ENCODE peak calls at places on chromosomes 13 and 19, in five cellular contexts. P is A549, H is K562, S is HepG2, D is GM12878. L is an unnamed sample. For H3K4me1, the result is how much of the 10 kb centered on the place peaks cover.

GRCh38 chr13:23375007-23375971 is 58.2 kb downstream of the SACS start:
- DNase-seq in H (peak), S (peak), D (peak), P (peak), L (peak)

GRCh38 chr19:5953034-5953589 is 24.8 kb downstream of the RANBP3 start:
- DNase-seq in H (no peak), P (no peak), S (no peak), D (no peak), L (no peak)

GRCh38 chr13:78609464-78610205 is 6.3 kb upstream of the POU4F1 start:
- DNase-seq in H (no peak), P (peak), D (no peak), S (no peak), L (peak)

GRCh38 chr19:16327911-16328823 is 3.5 kb downstream of the KLF2 start:
- DNase-seq in D (no peak), H (no peak), P (peak), S (no peak), L (no peak)

GRCh38 chr13:113964251-113964995 is 9.5 kb downstream of the C13orf46 start:
- DNase-seq in D (no peak), S (no peak), H (no peak), P (no peak), L (no peak)

GRCh38 chr13:93388701-93389100 is 162.1 kb downstream of the GPC6 start:
- DNase-seq in P (peak), S (no peak), D (no peak), H (no peak), L (no peak)

GRCh38 chr13:42803563-42804212 is 22.3 kb downstream of the FAM216B start:
- DNase-seq in H (no peak), D (no peak), S (no peak), P (no peak), L (no peak)

GRCh38 chr19:10808937-10809655 is 26.9 kb downstream of the TMED1 start:
- DNase-seq in P (peak), S (no peak), D (no peak), H (peak), L (no peak)

GRCh38 chr19:58395979-58396627 is 647 bp downstream of the RNF225 start:
- DNase-seq in P (no peak), H (peak), D (no peak), S (no peak), L (peak)

GRCh38 chr13:84896128-84896527 is 903.1 kb downstream of the SLITRK6 start:
- DNase-seq in H (peak), S (peak), P (peak), D (peak), L (peak)

GRCh38 chr13:36413161-36413560 is 19.1 kb upstream of the CCNA1 start:
- DNase-seq in H (no peak), P (no peak), S (no peak), D (no peak), L (no peak)

GRCh38 chr13:79679334-79679733 is 198.4 kb downstream of the NDFIP2 start:
- DNase-seq in D (no peak), H (peak), P (peak), S (peak), L (peak)

GRCh38 chr13:45367358-45367757 is 26.4 kb upstream of the TPT1 start:
- DNase-seq in S (peak), H (peak), D (peak), P (peak), L (peak)

GRCh38 chr19:20640545-20640944 is 20.8 kb downstream of the ZNF626 start:
- DNase-seq in H (no peak), S (no peak), D (no peak), P (no peak), L (no peak)

GRCh38 chr13:30810261-30810701 is 74.9 kb downstream of the ALOX5AP start:
- DNase-seq in P (no peak), S (no peak), H (no peak), D (no peak), L (no peak)

GRCh38 chr19:15292847-15293582 is 39.3 kb downstream of the BRD4 start:
- DNase-seq in D (no peak), P (no peak), S (no peak), H (no peak), L (no peak)

GRCh38 chr19:50870417-50871089 is 2.7 kb upstream of the KLK2 start:
- DNase-seq in P (peak), S (peak), H (peak), D (no peak), L (peak)

GRCh38 chr19:19062454-19063182 is 1.2 kb upstream of the SLC25A42 start:
- DNase-seq in P (no peak), D (no peak), S (peak), H (no peak), L (peak)

GRCh38 chr19:4441994-4442845 is 15.4 kb downstream of the UBXN6 start:
- DNase-seq in P (no peak), H (no peak), D (no peak), S (no peak), L (no peak)

GRCh38 chr19:52221831-52222375 is 32.1 kb downstream of the PPP2R1A start:
- DNase-seq in H (no peak), S (no peak), P (no peak), D (no peak), L (no peak)

GRCh38 chr19:32322541-32322940 is 22.9 kb upstream of the ZNF507 start:
- DNase-seq in S (no peak), P (peak), H (no peak), D (no peak), L (no peak)

GRCh38 chr19:58559275-58560006 is 1.0 kb upstream of the UBE2M start:
- DNase-seq in D (peak), P (peak), H (peak), S (peak), L (peak)

GRCh38 chr13:79359064-79359463 is 47.0 kb downstream of the RBM26 start:
- DNase-seq in H (no peak), P (no peak), D (no peak), S (no peak), L (no peak)

GRCh38 chr13:25018729-25019115 is 77.2 kb upstream of the PABPC3 start:
- DNase-seq in H (no peak), D (no peak), P (peak), S (no peak), L (peak)

GRCh38 chr19:40539070-40539469 is 37.6 kb upstream of the SHKBP1 start:
- DNase-seq in P (peak), D (no peak), H (no peak), S (no peak), L (peak)

GRCh38 chr13:28411859-28412353 is 83.0 kb downstream of the FLT1 start:
- DNase-seq in S (no peak), P (no peak), H (no peak), D (no peak), L (no peak)

GRCh38 chr13:51942189-51942588 is 69.1 kb downstream of the ATP7B start:
- DNase-seq in P (no peak), D (no peak), H (no peak), S (no peak), L (no peak)

GRCh38 chr19:5489511-5489910 is 34.3 kb downstream of the ZNRF4 start:
- DNase-seq in D (no peak), H (no peak), S (no peak), P (no peak), L (no peak)

GRCh38 chr13:77416666-77417212 is 89.8 kb upstream of the MYCBP2 start:
- DNase-seq in H (no peak), P (no peak), D (no peak), S (no peak), L (no peak)

GRCh38 chr19:17952041-17952976 is 14.6 kb upstream of the KCNN1 start:
- DNase-seq in S (no peak), P (no peak), D (no peak), H (peak), L (peak)
- TF ChIP-seq REST in S (no peak), P (no peak), D (no peak), H (no peak), L (no peak)

DNA sequence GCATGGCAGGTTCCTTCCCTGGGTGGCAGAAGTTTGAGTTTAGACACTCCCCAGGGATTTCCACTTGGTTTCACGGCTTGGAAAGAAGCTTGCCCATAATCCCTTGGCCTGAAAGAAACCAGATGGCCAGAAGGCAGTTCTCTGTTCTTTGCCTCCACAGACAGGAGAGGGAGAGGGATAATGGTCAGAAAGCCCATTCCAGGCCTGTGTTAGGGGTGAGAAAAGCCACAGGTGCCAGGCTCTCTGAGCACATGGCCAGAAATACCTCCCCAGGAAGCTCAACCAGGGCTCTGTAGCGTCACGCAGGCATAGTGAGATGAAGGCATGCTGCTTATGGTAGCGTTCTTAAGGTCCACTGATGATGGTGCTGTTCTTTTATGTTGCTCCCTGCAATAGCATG is 236.2 kb downstream of the FOXO1 start:
- DNase-seq in S (no peak), D (no peak), H (no peak), P (no peak), L (no peak)
- H3K4me1 ChIP-seq in S (under half), D (under half), H (under half), P (under half), L (under half)

GRCh38 chr13:98958443-98958794 is 19.4 kb downstream of the DOCK9 start:
- DNase-seq in S (no peak), D (no peak), P (no peak), H (no peak), L (no peak)

GRCh38 chr13:98959775-98960325 is 18.0 kb downstream of the DOCK9 start:
- DNase-seq in H (no peak), S (no peak), D (no peak), P (no peak), L (no peak)

GRCh38 chr13:98961204-98962105 is 16.4 kb downstream of the DOCK9 start:
- DNase-seq in D (no peak), S (no peak), P (no peak), H (no peak), L (no peak)

GRCh38 chr13:98959299-98959698 is 18.6 kb downstream of the DOCK9 start:
- DNase-seq in D (no peak), S (no peak), P (no peak), H (no peak), L (no peak)

DNA sequence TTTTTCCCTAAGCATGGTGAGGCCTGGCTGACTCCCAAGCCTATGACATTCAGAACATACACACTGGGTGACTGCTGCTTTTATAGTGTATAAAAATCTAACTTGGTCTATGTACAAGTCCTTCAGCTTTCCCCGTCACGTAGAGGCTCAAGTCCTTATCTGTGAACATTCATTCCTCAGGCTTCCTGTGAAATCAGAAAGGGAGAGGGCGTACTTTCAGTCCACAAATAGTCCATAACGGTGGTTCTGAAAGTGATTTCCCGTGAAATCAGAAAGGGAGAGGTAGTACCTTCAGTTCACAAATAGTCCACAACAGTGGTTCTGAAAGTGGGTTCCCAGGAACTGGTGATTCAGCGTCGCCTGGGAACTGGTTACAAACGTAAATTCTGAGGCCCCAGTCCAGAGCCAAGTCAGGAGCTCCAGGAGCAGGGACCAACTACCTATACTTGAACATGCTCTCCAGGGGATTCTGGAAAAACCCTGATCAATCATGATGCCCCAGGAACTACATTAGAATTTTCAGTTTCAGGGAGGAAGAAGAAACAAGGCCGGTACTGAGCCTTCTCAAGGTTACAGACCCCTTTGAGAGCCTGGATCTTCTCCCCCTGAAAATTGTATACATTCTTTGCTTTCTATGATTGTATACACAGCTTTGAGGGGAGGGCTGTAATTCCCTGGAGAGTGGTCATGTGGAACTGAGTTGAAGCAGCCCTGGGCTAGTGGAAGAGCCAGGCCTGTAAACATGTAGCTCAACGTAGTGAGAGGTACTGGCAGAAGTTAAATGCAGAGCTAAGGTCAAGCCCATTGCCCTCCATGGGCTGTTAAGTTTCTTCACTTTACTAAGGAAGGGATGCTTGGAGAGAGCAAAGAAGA is 17.3 kb downstream of the DOCK9 start:
- DNase-seq in S (no peak), D (no peak), H (no peak), P (no peak), L (no peak)
- TF ChIP-seq REST in S (no peak), D (no peak), H (no peak), P (no peak), L (no peak)

DNA sequence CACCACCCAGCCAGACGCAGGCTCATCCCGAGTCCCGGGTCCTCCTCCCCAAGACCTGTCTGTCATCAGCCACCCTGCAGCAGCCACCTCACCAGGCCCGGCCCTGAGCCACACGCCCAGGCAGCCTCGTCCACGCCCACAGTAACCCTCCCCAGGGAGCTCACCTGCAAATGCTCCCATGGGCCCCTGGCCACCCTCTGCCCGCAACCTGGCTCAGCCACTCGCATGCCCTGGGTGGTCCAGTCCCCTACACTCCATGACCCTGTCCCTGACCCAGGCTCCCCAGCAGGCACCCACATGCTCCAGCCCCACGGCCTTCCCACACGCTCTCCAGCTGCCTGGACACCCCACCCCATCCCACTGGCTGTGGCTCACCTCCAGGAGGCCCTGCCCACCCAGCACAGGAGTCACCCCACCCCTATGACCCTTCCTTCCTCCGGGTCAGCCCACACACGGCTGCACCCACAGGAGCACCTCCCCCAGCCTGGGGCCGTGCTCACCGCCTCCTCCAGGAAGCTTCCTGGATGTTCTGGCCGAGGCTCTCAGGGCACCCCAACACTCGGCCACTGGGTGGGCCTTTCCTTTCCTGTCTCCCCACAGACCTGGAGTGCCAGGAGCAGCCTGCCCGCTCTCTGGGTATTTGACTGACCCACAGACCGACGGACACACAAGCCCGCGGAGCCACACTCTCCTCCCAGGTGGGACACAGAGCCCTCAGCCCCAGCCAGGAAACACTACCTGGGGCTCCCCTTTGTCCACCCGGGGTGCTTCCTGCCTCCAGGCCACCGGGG is 3.6 kb downstream of the TMEM259 start:
- DNase-seq in S (no peak), D (no peak), P (no peak), H (peak), L (no peak)
- H3K4me1 ChIP-seq in S (under half), D (under half), P (under half), H (half or more), L (under half)

DNA sequence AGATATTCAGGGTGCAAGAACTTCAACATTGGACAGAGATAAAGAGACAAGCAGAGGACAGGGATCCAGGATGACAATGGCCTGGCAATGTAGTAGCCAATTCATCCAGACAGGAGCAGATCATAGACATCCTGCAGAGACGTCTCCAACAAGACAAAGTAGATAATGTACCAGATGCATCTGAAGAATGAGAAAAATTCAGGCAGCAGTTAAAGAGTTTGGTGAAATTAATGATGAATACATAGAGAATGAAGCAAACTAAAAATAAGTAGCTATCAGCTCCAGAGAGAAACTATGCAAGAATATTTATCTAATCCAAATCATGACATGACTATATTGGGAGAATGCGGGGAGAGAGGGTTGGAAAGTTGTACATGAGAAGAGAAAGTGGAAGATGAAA is 278.4 kb upstream of the DACH1 start:
- DNase-seq in D (no peak), S (no peak), P (no peak), H (no peak), L (no peak)
- TF ChIP-seq REST in D (no peak), S (no peak), P (no peak), H (no peak), L (no peak)

GRCh38 chr13:109724603-109725002 is 61.8 kb downstream of the IRS2 start:
- DNase-seq in D (no peak), S (no peak), P (no peak), H (no peak), L (no peak)

GRCh38 chr13:109723046-109723445 is 63.3 kb downstream of the IRS2 start:
- DNase-seq in S (no peak), P (no peak), H (no peak), D (no peak), L (no peak)

GRCh38 chr13:109725995-109726637 is 60.3 kb downstream of the IRS2 start:
- DNase-seq in D (no peak), P (no peak), S (no peak), H (no peak), L (no peak)

GRCh38 chr13:109727251-109727650 is 59.1 kb downstream of the IRS2 start:
- DNase-seq in S (no peak), H (no peak), D (no peak), P (no peak), L (no peak)

GRCh38 chr13:109725297-109725696 is 61.1 kb downstream of the IRS2 start:
- DNase-seq in H (no peak), D (no peak), S (no peak), P (no peak), L (no peak)
- H3K4me1 ChIP-seq in H (under half), D (under half), S (under half), P (under half), L (under half)

GRCh38 chr13:99421271-99421670 is 80.0 kb upstream of the TM9SF2 start:
- DNase-seq in S (no peak), H (no peak), D (no peak), P (no peak), L (no peak)
- TF ChIP-seq REST in S (no peak), H (no peak), D (no peak), P (no peak), L (no peak)

GRCh38 chr19:13159713-13160112 is 9.5 kb downstream of the IER2 start:
- DNase-seq in S (no peak), D (no peak), H (no peak), P (no peak), L (no peak)
- H3K4me1 ChIP-seq in S (under half), D (half or more), H (half or more), P (under half), L (under half)